ENCODE peak calls at places on chromosomes 2 and 18, in seven cellular contexts. G is GM12865; W is A549; D is activated CD8-positive, alpha-beta T cell treated with anti-CD3 and anti-CD28 coated beads for 36 hours; R is osteocyte; X is astrocyte of the spinal cord; Y is endothelial cell of umbilical vein. C is an unnamed sample.

GRCh38 chr2:26561918-26562810 is 79.0 kb downstream of the CIB4 start:
- DNase-seq in W (peak; percentile 92), Y (peak; percentile 55), G (peak; percentile 11), X (no peak), R (peak; percentile 84), D (peak; percentile 65), C (peak; percentile 52)

GRCh38 chr18:54584065-54584464 is 7.0 kb upstream of the DYNAP start:
- DNase-seq in Y (no peak), W (no peak), R (no peak), G (no peak), X (no peak), D (no peak), C (no peak)

GRCh38 chr2:66862871-66863650 is 428.1 kb downstream of the MEIS1 start:
- DNase-seq in Y (no peak), G (no peak), R (no peak), W (no peak), D (no peak), X (peak; percentile 38), C (peak; percentile 77)

GRCh38 chr2:164560181-164560792 is 61.0 kb downstream of the GRB14 start:
- DNase-seq in G (peak; percentile 5), R (no peak), D (no peak), X (peak; percentile 48), W (no peak), Y (peak; percentile 67), C (peak; percentile 58)

GRCh38 chr2:53170463-53170862 is 597.1 kb upstream of the CHAC2 start:
- DNase-seq in W (no peak), Y (no peak), G (no peak), D (no peak), X (no peak), R (no peak), C (no peak)

GRCh38 chr2:176056411-176056810 is 27.4 kb downstream of the EVX2 start:
- DNase-seq in Y (no peak), W (no peak), G (no peak), X (no peak), D (no peak), R (no peak), C (no peak)

GRCh38 chr2:157725856-157726255 is 97.2 kb upstream of the ACVR1C start:
- DNase-seq in D (no peak), Y (no peak), W (no peak), R (no peak), G (no peak), X (peak; percentile 45), C (no peak)

GRCh38 chr2:18536100-18536499 is 24.4 kb downstream of the RDH14 start:
- DNase-seq in W (no peak), X (peak; percentile 16), R (no peak), Y (peak; percentile 72), G (no peak), D (no peak), C (no peak)

GRCh38 chr2:26011990-26012856 is 21.7 kb upstream of the RAB10 start:
- DNase-seq in Y (peak; percentile 39), W (peak; percentile 94), G (no peak), D (no peak), X (peak; percentile 25), R (no peak), C (peak; percentile 48)

GRCh38 chr2:35204881-35205280 is 1150.7 kb upstream of the CRIM1 start:
- DNase-seq in W (no peak), X (no peak), Y (no peak), G (no peak), D (no peak), R (no peak), C (no peak)

GRCh38 chr2:206790311-206790935 is 25.0 kb downstream of the FASTKD2 start:
- DNase-seq in R (no peak), Y (no peak), X (peak; percentile 50), D (no peak), W (no peak), G (no peak), C (no peak)

GRCh38 chr2:216281316-216281715 is 91.0 kb downstream of the MARCHF4 start:
- DNase-seq in R (no peak), D (no peak), X (no peak), W (no peak), G (no peak), Y (no peak), C (no peak)

GRCh38 chr2:60519259-60519863 is 34.1 kb downstream of the BCL11A start:
- DNase-seq in Y (no peak), G (no peak), D (no peak), R (peak; percentile 30), X (peak; percentile 55), W (no peak), C (peak; percentile 16)

GRCh38 chr2:37268111-37268510 is 36.7 kb downstream of the NDUFAF7 start:
- DNase-seq in D (no peak), R (no peak), G (no peak), W (no peak), X (no peak), Y (no peak), C (no peak)

GRCh38 chr18:46274266-46274665 is 170.1 kb downstream of the HAUS1 start:
- DNase-seq in X (no peak), R (no peak), D (no peak), Y (no peak), G (no peak), W (no peak), C (no peak)

GRCh38 chr18:70450658-70451253 is 161.9 kb downstream of the SOCS6 start:
- DNase-seq in G (peak; percentile 11), R (no peak), D (no peak), W (no peak), X (peak; percentile 35), Y (no peak), C (peak; percentile 59)

GRCh38 chr2:220057922-220058321 is 430.5 kb downstream of the SLC4A3 start:
- DNase-seq in D (no peak), G (no peak), Y (no peak), W (no peak), R (no peak), X (no peak), C (no peak)

GRCh38 chr2:37180006-37180639 is 8.3 kb downstream of the SULT6B1 start:
- DNase-seq in R (no peak), G (peak; percentile 21), X (no peak), W (no peak), D (no peak), Y (no peak), C (no peak)

GRCh38 chr2:43082111-43082877 is 144.1 kb downstream of the ZFP36L2 start:
- DNase-seq in W (peak; percentile 45), D (no peak), X (peak; percentile 76), R (no peak), Y (peak; percentile 43), G (no peak), C (peak; percentile 94)

GRCh38 chr2:157170299-157170698 is 87.2 kb upstream of the GALNT5 start:
- DNase-seq in X (no peak), G (no peak), Y (no peak), W (no peak), D (no peak), R (no peak), C (no peak)

GRCh38 chr18:45166341-45167108 is 448.8 kb upstream of the SLC14A2 start:
- DNase-seq in W (peak; percentile 5), Y (no peak), D (no peak), G (no peak), R (no peak), X (peak; percentile 67), C (peak; percentile 87)

GRCh38 chr18:24656571-24656971 is 196.1 kb downstream of the HRH4 start:
- DNase-seq in D (no peak), X (peak; percentile 6), G (no peak), Y (no peak), R (no peak), W (no peak), C (no peak)

GRCh38 chr2:28199995-28200394 is 192.7 kb upstream of the FOSL2 start:
- DNase-seq in W (no peak), X (no peak), G (no peak), D (no peak), Y (no peak), R (no peak), C (peak; percentile 23)

GRCh38 chr2:119389615-119390306 is 23.0 kb downstream of the DBI start:
- DNase-seq in D (no peak), X (peak; percentile 48), G (no peak), W (no peak), Y (no peak), R (no peak), C (peak; percentile 65)

GRCh38 chr2:142786922-142787702 is 90.4 kb upstream of the KYNU start:
- DNase-seq in X (no peak), D (no peak), G (no peak), W (no peak), R (no peak), Y (no peak), C (no peak)

GRCh38 chr18:27017901-27018500 is 152.5 kb upstream of the AQP4 start:
- DNase-seq in X (peak; percentile 6), G (peak; percentile 30), D (no peak), W (peak; percentile 5), R (no peak), Y (no peak), C (peak; percentile 15)

GRCh38 chr2:11669454-11670291 is at the start of gene NTSR2:
- DNase-seq in X (peak; percentile 60), Y (peak; percentile 54), G (no peak), D (peak; percentile 49), W (peak; percentile 49), R (no peak), C (peak; percentile 63)

GRCh38 chr18:37294951-37295350 is 270.6 kb downstream of the CELF4 start:
- DNase-seq in D (peak; percentile 26), Y (peak; percentile 5), G (peak; percentile 17), X (no peak), R (no peak), W (no peak), C (no peak)
- TF ChIP-seq CTCF in D (peak; percentile 26), Y (peak; percentile 49), G (peak; percentile 33), X (peak; percentile 41), R (peak; percentile 43), W (peak; percentile 24), C (no peak)

DNA sequence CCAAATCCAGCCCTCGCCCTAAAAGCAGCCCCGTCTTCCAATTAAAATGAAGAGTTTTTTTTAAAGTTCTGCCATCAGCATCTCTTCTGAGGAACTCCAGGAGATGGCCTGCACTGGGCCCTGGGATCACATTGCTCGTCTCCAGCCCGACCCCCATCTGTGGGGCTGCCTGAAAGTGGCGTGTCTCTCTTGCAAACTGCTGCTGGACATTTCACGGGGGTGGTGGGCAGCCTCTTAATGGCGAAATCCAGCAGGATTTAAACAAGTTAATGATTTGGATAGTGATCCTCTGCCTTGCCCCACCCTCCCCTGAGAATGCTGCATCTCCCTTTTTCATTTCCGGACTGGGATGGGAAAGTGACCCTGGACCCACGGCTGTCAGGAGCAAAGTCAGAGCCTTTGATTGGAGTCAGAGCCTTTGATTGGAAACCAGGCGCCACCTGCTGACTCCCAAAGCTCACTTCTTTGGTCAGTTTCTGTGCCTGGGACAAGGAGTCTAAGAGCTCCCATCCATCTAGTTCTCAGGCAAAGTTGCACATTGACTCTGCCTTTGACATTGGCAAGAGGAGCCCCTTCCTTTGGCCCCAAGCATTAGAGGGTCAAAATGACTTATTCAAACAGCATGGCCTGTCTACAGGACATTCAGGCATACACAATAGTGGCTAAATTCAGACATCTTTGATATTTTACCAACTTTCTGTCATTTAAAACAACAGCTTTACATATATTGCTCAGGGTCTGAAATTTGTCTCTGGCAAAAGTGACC is 155.2 kb downstream of the SH3BP4 start:
- DNase-seq in Y (peak; percentile 70), R (peak; percentile 86), W (peak; percentile 81), D (peak; percentile 49), X (peak; percentile 76), G (peak; percentile 28), C (peak; percentile 84)
- TF ChIP-seq CTCF in Y (peak; percentile 84), R (peak; percentile 92), W (peak; percentile 89), D (peak; percentile 35), X (peak; percentile 83), G (peak; percentile 33), C (peak; percentile 80)

GRCh38 chr2:195356026-195356425 is 301.0 kb upstream of the SLC39A10 start:
- DNase-seq in W (no peak), G (no peak), R (no peak), Y (no peak), X (no peak), D (no peak), C (no peak)
- TF ChIP-seq CTCF in W (no peak), G (no peak), R (no peak), Y (no peak), X (no peak), D (no peak), C (no peak)

GRCh38 chr2:10266133-10266620 is 36.5 kb upstream of the HPCAL1 start:
- DNase-seq in Y (no peak), R (no peak), D (no peak), W (no peak), G (no peak), X (peak; percentile 40), C (peak; percentile 36)
- TF ChIP-seq CTCF in Y (no peak), R (no peak), D (no peak), W (no peak), G (no peak), X (peak; percentile 15), C (no peak)